ENCODE peak calls at places on chromosomes 12 and 14, in ten cellular contexts. S, Z, X, W, V, K, C, N, O and P are unnamed samples.

GRCh38 chr12:81492131-81492720 is 266.9 kb downstream of the PPFIA2 start:
- DNase-seq in Z (no peak), S (no peak), X (no peak), W (no peak), C (no peak), O (no peak), N (no peak), V (no peak), K (no peak), P (no peak)

GRCh38 chr14:68148276-68148675 is 328.7 kb downstream of the RAD51B start:
- DNase-seq in O (no peak), W (no peak), C (no peak), X (peak), Z (no peak), S (no peak), V (peak), N (no peak), K (no peak), P (no peak)

GRCh38 chr12:41965996-41966395 is 178.7 kb downstream of the GXYLT1 start:
- DNase-seq in O (no peak), W (no peak), S (no peak), V (no peak), K (no peak), N (no peak), X (no peak), Z (no peak), C (no peak), P (no peak)

GRCh38 chr14:102885686-102886447 is 36.6 kb upstream of the AMN start:
- DNase-seq in S (no peak), O (no peak), Z (no peak), C (no peak), N (no peak), X (no peak), K (no peak), V (no peak), W (no peak), P (no peak)

GRCh38 chr12:20269352-20270067 is 98.8 kb upstream of the PDE3A start:
- DNase-seq in S (no peak), W (no peak), V (no peak), Z (no peak), K (no peak), C (no peak), O (no peak), X (no peak), N (no peak), P (no peak)

GRCh38 chr14:94051779-94052178 is 25.6 kb downstream of the OTUB2 start:
- DNase-seq in Z (no peak), V (no peak), K (no peak), S (no peak), O (no peak), N (no peak), C (no peak), X (no peak), W (peak), P (no peak)

GRCh38 chr14:64569108-64570045 is 19.6 kb downstream of the PPP1R36 start:
- DNase-seq in X (peak), N (no peak), O (peak), W (no peak), C (no peak), V (peak), Z (no peak), K (no peak), S (peak), P (no peak)

GRCh38 chr12:46603776-46604456 is 221.9 kb downstream of the SLC38A4 start:
- DNase-seq in O (no peak), C (no peak), N (no peak), S (no peak), V (no peak), Z (no peak), W (no peak), K (no peak), X (no peak), P (no peak)

GRCh38 chr14:43687866-43688265 is 819.2 kb downstream of the FSCB start:
- DNase-seq in W (no peak), S (no peak), X (peak), O (peak), K (no peak), C (no peak), N (no peak), Z (no peak), V (peak), P (no peak)

GRCh38 chr14:89258728-89259273 is 158.2 kb downstream of the FOXN3 start:
- DNase-seq in S (no peak), V (no peak), X (no peak), O (no peak), W (no peak), N (no peak), K (no peak), Z (no peak), C (no peak), P (no peak)

GRCh38 chr12:13383379-13383778 is 186.9 kb downstream of the EMP1 start:
- DNase-seq in Z (no peak), S (no peak), O (peak), V (no peak), K (no peak), X (peak), N (peak), C (no peak), W (no peak), P (no peak)

GRCh38 chr14:97917169-97917568 is 1120.0 kb downstream of the VRK1 start:
- DNase-seq in W (no peak), S (no peak), N (no peak), C (no peak), O (no peak), X (no peak), Z (no peak), V (no peak), K (no peak), P (no peak)

GRCh38 chr12:7108042-7108927 is 729 bp downstream of the C1RL start:
- DNase-seq in V (peak), Z (no peak), K (peak), N (peak), C (peak), X (peak), S (peak), W (peak), O (peak), P (peak)

GRCh38 chr14:93057586-93058280 is 58.0 kb downstream of the ITPK1 start:
- DNase-seq in W (no peak), K (no peak), N (no peak), S (no peak), X (no peak), V (no peak), O (no peak), C (no peak), Z (no peak), P (no peak)

GRCh38 chr12:38155526-38156496 is 160.8 kb upstream of the ALG10B start:
- DNase-seq in K (no peak), W (no peak), N (no peak), V (no peak), S (no peak), X (no peak), O (no peak), C (no peak), Z (no peak), P (no peak)

GRCh38 chr14:90999299-90999698 is 61.1 kb downstream of the RPS6KA5 start:
- DNase-seq in S (no peak), K (no peak), X (no peak), W (no peak), O (no peak), V (no peak), Z (no peak), N (no peak), C (no peak), P (no peak)

GRCh38 chr12:39490500-39491276 is 47.8 kb upstream of the KIF21A start:
- DNase-seq in Z (no peak), K (no peak), S (no peak), V (peak), W (no peak), X (peak), O (no peak), N (no peak), C (no peak), P (no peak)

GRCh38 chr14:101948666-101949205 is 15.6 kb upstream of the DYNC1H1 start:
- DNase-seq in N (peak), X (no peak), W (no peak), Z (no peak), C (no peak), S (no peak), O (no peak), V (no peak), K (no peak), P (peak)

GRCh38 chr12:18387706-18388105 is 126.4 kb downstream of the PIK3C2G start:
- DNase-seq in W (no peak), O (no peak), S (no peak), V (no peak), Z (no peak), K (no peak), X (no peak), N (no peak), C (no peak), P (no peak)

GRCh38 chr14:68718033-68718725 is 74.7 kb downstream of the ZFP36L1 start:
- DNase-seq in K (no peak), S (no peak), O (peak), N (no peak), V (peak), Z (no peak), C (no peak), W (no peak), X (no peak), P (peak)

GRCh38 chr14:77133718-77134338 is 7.8 kb downstream of the ZDHHC22 start:
- DNase-seq in O (no peak), C (peak), X (peak), Z (peak), K (no peak), N (peak), W (peak), V (peak), S (no peak), P (peak)

GRCh38 chr12:45732250-45732649 is 2.7 kb downstream of the ARID2 start:
- DNase-seq in W (no peak), Z (no peak), K (no peak), V (peak), X (peak), C (no peak), S (no peak), O (peak), N (no peak), P (peak)

GRCh38 chr12:53328043-53328435 is 6.6 kb upstream of the AAAS start:
- DNase-seq in C (no peak), X (no peak), K (no peak), Z (no peak), W (no peak), S (no peak), N (no peak), O (no peak), V (peak), P (no peak)

GRCh38 chr12:46365951-46366379 is 6.6 kb downstream of the SLC38A2 start:
- DNase-seq in S (no peak), X (no peak), V (no peak), W (no peak), Z (no peak), N (no peak), O (no peak), C (no peak), K (no peak), P (no peak)

GRCh38 chr14:90758959-90759358 is 57.3 kb downstream of the TTC7B start:
- DNase-seq in O (no peak), X (no peak), S (peak), K (no peak), C (no peak), W (no peak), N (peak), Z (no peak), V (peak), P (peak)

GRCh38 chr14:26021759-26022158 is 576.1 kb downstream of the NOVA1 start:
- DNase-seq in W (no peak), X (no peak), V (no peak), N (no peak), S (no peak), O (no peak), Z (no peak), C (no peak), K (no peak), P (no peak)

GRCh38 chr14:99690636-99691035 is 6.5 kb downstream of the CYP46A1 start:
- DNase-seq in K (no peak), Z (no peak), V (no peak), N (no peak), C (no peak), S (no peak), X (no peak), O (no peak), W (peak), P (no peak)

GRCh38 chr12:58745348-58746125 is 174.8 kb downstream of the LRIG3 start:
- DNase-seq in C (no peak), S (no peak), X (no peak), O (no peak), Z (no peak), V (no peak), N (no peak), K (no peak), W (no peak), P (no peak)

GRCh38 chr14:68261092-68261842 is 441.7 kb downstream of the RAD51B start:
- DNase-seq in N (no peak), Z (no peak), O (no peak), X (no peak), V (no peak), W (no peak), K (no peak), C (no peak), S (no peak), P (no peak)

GRCh38 chr14:103155013-103155412 is 31.8 kb downstream of the TNFAIP2 start:
- DNase-seq in X (peak), S (peak), O (peak), W (no peak), K (no peak), N (peak), C (no peak), V (peak), Z (no peak), P (peak)

GRCh38 chr12:7555752-7556151 is 52.2 kb upstream of the CD163 start:
- DNase-seq in K (no peak), C (no peak), N (no peak), Z (no peak), O (peak), W (no peak), S (no peak), X (peak), V (peak), P (no peak)

GRCh38 chr14:95362180-95362494 is 42.4 kb upstream of the CLMN start:
- DNase-seq in K (no peak), N (no peak), Z (no peak), X (no peak), C (no peak), V (no peak), S (no peak), O (no peak), W (no peak), P (no peak)